ENCODE peak calls at places on chromosomes 7 and 10, in five cellular contexts. V, I, A, T and S are unnamed samples.

GRCh38 chr7:29977926-29978652 is 11.5 kb downstream of the SCRN1 start:
- DNase-seq in V (no peak), I (no peak), T (no peak), A (no peak), S (no peak)

GRCh38 chr10:117754770-117755510 is 212.4 kb downstream of the EMX2 start:
- DNase-seq in V (no peak), A (no peak), T (no peak), I (no peak), S (no peak)

GRCh38 chr7:2641406-2642393 is 9.9 kb downstream of the TTYH3 start:
- DNase-seq in T (peak), V (peak), I (peak), A (no peak), S (no peak)

GRCh38 chr7:90988996-90989765 is 275.1 kb upstream of the FZD1 start:
- DNase-seq in A (no peak), T (no peak), I (no peak), V (no peak), S (no peak)

GRCh38 chr7:79591275-79591623 is 137.8 kb upstream of the MAGI2 start:
- DNase-seq in A (no peak), I (no peak), V (no peak), T (no peak), S (no peak)

GRCh38 chr7:6160191-6160623 is 112.2 kb downstream of the CYTH3 start:
- DNase-seq in A (no peak), I (no peak), T (peak), V (peak), S (no peak)

GRCh38 chr10:79093658-79094411 is 25.1 kb downstream of the ZMIZ1 start:
- DNase-seq in A (no peak), V (no peak), I (peak), T (no peak), S (peak)

GRCh38 chr10:98028168-98028770 is 2.2 kb downstream of the CRTAC1 start:
- DNase-seq in A (peak), V (peak), T (peak), I (no peak), S (peak)

GRCh38 chr7:50069613-50070012 is 23.4 kb downstream of the ZPBP start:
- DNase-seq in T (peak), A (no peak), V (no peak), I (no peak), S (no peak)

GRCh38 chr10:84517455-84518046 is 189.2 kb downstream of the CCSER2 start:
- DNase-seq in I (no peak), A (no peak), V (no peak), T (no peak), S (no peak)

GRCh38 chr7:38169862-38170261 is 8.2 kb upstream of the STARD3NL start:
- DNase-seq in A (no peak), I (no peak), T (peak), V (peak), S (no peak)